ENCODE peak calls at places on chromosomes 1 and 21, in six cellular contexts. One of them, this sample, is unnamed.

GRCh38 chr1:8025671-8026144 is 401 bp downstream of the ERRFI1 start:
- DNase-seq in transverse colon: no peak
- DNase-seq in mesendoderm: no peak
- DNase-seq in pancreas: no peak
- DNase-seq in hepatocyte: no peak
- DNase-seq in HL-60: no peak
- DNase-seq in this sample: no peak

GRCh38 chr1:17438977-17439249 is 564 bp downstream of the RCC2 start:
- DNase-seq in transverse colon: no peak
- DNase-seq in mesendoderm: no peak
- DNase-seq in pancreas: peak; percentile 39
- DNase-seq in hepatocyte: no peak
- DNase-seq in HL-60: no peak
- DNase-seq in this sample: no peak

GRCh38 chr1:226653311-226653921 is 85.7 kb downstream of the ITPKB start:
- DNase-seq in transverse colon: peak; percentile 60
- DNase-seq in mesendoderm: no peak
- DNase-seq in pancreas: no peak
- DNase-seq in hepatocyte: no peak
- DNase-seq in HL-60: no peak
- DNase-seq in this sample: no peak

GRCh38 chr1:14421977-14422609 is 176.4 kb upstream of the KAZN start:
- DNase-seq in transverse colon: no peak
- DNase-seq in mesendoderm: no peak
- DNase-seq in pancreas: no peak
- DNase-seq in hepatocyte: no peak
- DNase-seq in HL-60: peak; percentile 2
- DNase-seq in this sample: no peak

GRCh38 chr1:69671363-69672010 is 103.8 kb downstream of the LRRC7 start:
- DNase-seq in transverse colon: no peak
- DNase-seq in mesendoderm: peak; percentile 13
- DNase-seq in pancreas: no peak
- DNase-seq in hepatocyte: no peak
- DNase-seq in HL-60: no peak
- DNase-seq in this sample: no peak

GRCh38 chr1:204153667-204154066 is 1.8 kb upstream of the ETNK2 start:
- DNase-seq in transverse colon: no peak
- DNase-seq in mesendoderm: no peak
- DNase-seq in pancreas: no peak
- DNase-seq in hepatocyte: no peak
- DNase-seq in HL-60: no peak
- DNase-seq in this sample: no peak

GRCh38 chr1:156490401-156491032 is 10.1 kb downstream of the MEF2D start:
- DNase-seq in transverse colon: peak; percentile 38
- DNase-seq in mesendoderm: peak; percentile 72
- DNase-seq in pancreas: no peak
- DNase-seq in hepatocyte: peak; percentile 45
- DNase-seq in HL-60: no peak
- DNase-seq in this sample: no peak

GRCh38 chr1:242828199-242828598 is 303.7 kb upstream of the PLD5 start:
- DNase-seq in transverse colon: no peak
- DNase-seq in mesendoderm: no peak
- DNase-seq in pancreas: no peak
- DNase-seq in hepatocyte: no peak
- DNase-seq in HL-60: no peak
- DNase-seq in this sample: no peak

GRCh38 chr21:35232545-35233176 is 183.6 kb upstream of the RUNX1 start:
- DNase-seq in transverse colon: no peak
- DNase-seq in mesendoderm: peak; percentile 71
- DNase-seq in pancreas: no peak
- DNase-seq in hepatocyte: peak; percentile 60
- DNase-seq in HL-60: no peak
- DNase-seq in this sample: peak; percentile 88

GRCh38 chr1:10975567-10976326 is 36.7 kb upstream of the TARDBP start:
- DNase-seq in transverse colon: peak; percentile 57
- DNase-seq in mesendoderm: peak; percentile 53
- DNase-seq in pancreas: peak; percentile 59
- DNase-seq in hepatocyte: peak; percentile 79
- DNase-seq in HL-60: no peak
- DNase-seq in this sample: no peak

GRCh38 chr1:153260980-153261792 is 1.7 kb downstream of the LORICRIN start:
- DNase-seq in transverse colon: no peak
- DNase-seq in mesendoderm: peak; percentile 62
- DNase-seq in pancreas: peak; percentile 10
- DNase-seq in hepatocyte: no peak
- DNase-seq in HL-60: no peak
- DNase-seq in this sample: no peak

GRCh38 chr21:46649356-46649755 is 13.9 kb downstream of the PRMT2 start:
- DNase-seq in transverse colon: no peak
- DNase-seq in mesendoderm: no peak
- DNase-seq in pancreas: no peak
- DNase-seq in hepatocyte: no peak
- DNase-seq in HL-60: no peak
- DNase-seq in this sample: no peak

GRCh38 chr1:221344693-221345092 is 397.2 kb downstream of the DUSP10 start:
- DNase-seq in transverse colon: no peak
- DNase-seq in mesendoderm: no peak
- DNase-seq in pancreas: no peak
- DNase-seq in hepatocyte: no peak
- DNase-seq in HL-60: no peak
- DNase-seq in this sample: no peak

GRCh38 chr1:223667484-223668182 is 2.1 kb upstream of the CAPN8 start:
- DNase-seq in transverse colon: no peak
- DNase-seq in mesendoderm: no peak
- DNase-seq in pancreas: no peak
- DNase-seq in hepatocyte: no peak
- DNase-seq in HL-60: no peak
- DNase-seq in this sample: no peak

GRCh38 chr1:203649551-203650011 is 22.9 kb downstream of the ATP2B4 start:
- DNase-seq in transverse colon: no peak
- DNase-seq in mesendoderm: no peak
- DNase-seq in pancreas: no peak
- DNase-seq in hepatocyte: no peak
- DNase-seq in HL-60: no peak
- DNase-seq in this sample: no peak

GRCh38 chr1:14835725-14836124 is 237.2 kb downstream of the KAZN start:
- DNase-seq in transverse colon: no peak
- DNase-seq in mesendoderm: no peak
- DNase-seq in pancreas: no peak
- DNase-seq in hepatocyte: no peak
- DNase-seq in HL-60: no peak
- DNase-seq in this sample: no peak

GRCh38 chr1:25617626-25618432 is 1.2 kb downstream of the MAN1C1 start:
- DNase-seq in transverse colon: no peak
- DNase-seq in mesendoderm: peak; percentile 42
- DNase-seq in pancreas: no peak
- DNase-seq in hepatocyte: peak; percentile 29
- DNase-seq in HL-60: peak; percentile 52
- DNase-seq in this sample: peak; percentile 38

GRCh38 chr1:207284209-207284892 is 37.1 kb upstream of the CD55 start:
- DNase-seq in transverse colon: no peak
- DNase-seq in mesendoderm: no peak
- DNase-seq in pancreas: no peak
- DNase-seq in hepatocyte: peak; percentile 17
- DNase-seq in HL-60: no peak
- DNase-seq in this sample: no peak

GRCh38 chr1:16120411-16120810 is 35.5 kb downstream of the EPHA2 start:
- DNase-seq in transverse colon: no peak
- DNase-seq in mesendoderm: peak; percentile 76
- DNase-seq in pancreas: no peak
- DNase-seq in hepatocyte: no peak
- DNase-seq in HL-60: no peak
- DNase-seq in this sample: peak; percentile 20

GRCh38 chr1:221069178-221069903 is 190.1 kb downstream of the HLX start:
- DNase-seq in transverse colon: no peak
- DNase-seq in mesendoderm: peak; percentile 15
- DNase-seq in pancreas: no peak
- DNase-seq in hepatocyte: no peak
- DNase-seq in HL-60: peak; percentile 59
- DNase-seq in this sample: no peak

GRCh38 chr1:155126494-155127104 is 1.1 kb upstream of the EFNA1 start:
- DNase-seq in transverse colon: peak; percentile 56
- DNase-seq in mesendoderm: peak; percentile 82
- DNase-seq in pancreas: peak; percentile 62
- DNase-seq in hepatocyte: peak; percentile 86
- DNase-seq in HL-60: peak; percentile 15
- DNase-seq in this sample: no peak

GRCh38 chr21:25375675-25376074 is 231.6 kb downstream of the MRPL39 start:
- DNase-seq in transverse colon: no peak
- DNase-seq in mesendoderm: no peak
- DNase-seq in pancreas: no peak
- DNase-seq in hepatocyte: no peak
- DNase-seq in HL-60: no peak
- DNase-seq in this sample: no peak

GRCh38 chr21:46318464-46318845 is 5.2 kb downstream of the C21orf58 start:
- DNase-seq in transverse colon: no peak
- DNase-seq in mesendoderm: no peak
- DNase-seq in pancreas: no peak
- DNase-seq in hepatocyte: no peak
- DNase-seq in HL-60: no peak
- DNase-seq in this sample: no peak

GRCh38 chr21:38159355-38159754 is 97.4 kb upstream of the KCNJ15 start:
- DNase-seq in transverse colon: peak; percentile 58
- DNase-seq in mesendoderm: peak; percentile 87
- DNase-seq in pancreas: peak; percentile 71
- DNase-seq in hepatocyte: peak; percentile 78
- DNase-seq in HL-60: peak; percentile 74
- DNase-seq in this sample: peak; percentile 73

GRCh38 chr1:156815851-156816536 is 654 bp downstream of the SH2D2A start:
- DNase-seq in transverse colon: no peak
- DNase-seq in mesendoderm: no peak
- DNase-seq in pancreas: no peak
- DNase-seq in hepatocyte: no peak
- DNase-seq in HL-60: no peak
- DNase-seq in this sample: no peak

GRCh38 chr1:207857447-207857846 is 53.5 kb downstream of the CD34 start:
- DNase-seq in transverse colon: no peak
- DNase-seq in mesendoderm: no peak
- DNase-seq in pancreas: no peak
- DNase-seq in hepatocyte: no peak
- DNase-seq in HL-60: no peak
- DNase-seq in this sample: no peak

GRCh38 chr1:39653546-39654031 is 14.1 kb upstream of the HEYL start:
- DNase-seq in transverse colon: peak; percentile 78
- DNase-seq in mesendoderm: peak; percentile 87
- DNase-seq in pancreas: peak; percentile 78
- DNase-seq in hepatocyte: peak; percentile 90
- DNase-seq in HL-60: peak; percentile 63
- DNase-seq in this sample: peak; percentile 88

GRCh38 chr1:186904361-186904760 is 75.6 kb downstream of the PLA2G4A start:
- DNase-seq in transverse colon: no peak
- DNase-seq in mesendoderm: no peak
- DNase-seq in pancreas: no peak
- DNase-seq in hepatocyte: no peak
- DNase-seq in HL-60: peak; percentile 50
- DNase-seq in this sample: peak; percentile 10

GRCh38 chr1:21439721-21440629 is at the start of gene NBPF3:
- DNase-seq in transverse colon: peak; percentile 91
- DNase-seq in mesendoderm: peak; percentile 94
- DNase-seq in pancreas: peak; percentile 91
- DNase-seq in hepatocyte: peak; percentile 97
- DNase-seq in HL-60: peak; percentile 82
- DNase-seq in this sample: peak; percentile 94

GRCh38 chr1:4697801-4698200 is 43.4 kb downstream of the AJAP1 start:
- DNase-seq in transverse colon: no peak
- DNase-seq in mesendoderm: no peak
- DNase-seq in pancreas: no peak
- DNase-seq in hepatocyte: no peak
- DNase-seq in HL-60: no peak
- DNase-seq in this sample: no peak

GRCh38 chr1:210758261-210758660 is 375.7 kb downstream of the KCNH1 start:
- DNase-seq in transverse colon: no peak
- DNase-seq in mesendoderm: no peak
- DNase-seq in pancreas: no peak
- DNase-seq in hepatocyte: no peak
- DNase-seq in HL-60: no peak
- DNase-seq in this sample: no peak

GRCh38 chr21:40052276-40052675 is 185.0 kb downstream of the PCP4 start:
- DNase-seq in transverse colon: no peak
- DNase-seq in mesendoderm: no peak
- DNase-seq in pancreas: no peak
- DNase-seq in hepatocyte: no peak
- DNase-seq in HL-60: no peak
- DNase-seq in this sample: no peak

GRCh38 chr1:239434181-239434580 is 47.8 kb downstream of the CHRM3 start:
- DNase-seq in transverse colon: no peak
- DNase-seq in mesendoderm: no peak
- DNase-seq in pancreas: no peak
- DNase-seq in hepatocyte: no peak
- DNase-seq in HL-60: no peak
- DNase-seq in this sample: no peak

GRCh38 chr1:229436178-229436577 is 2.3 kb upstream of the ACTA1 start:
- DNase-seq in transverse colon: no peak
- DNase-seq in mesendoderm: no peak
- DNase-seq in pancreas: no peak
- DNase-seq in hepatocyte: no peak
- DNase-seq in HL-60: no peak
- DNase-seq in this sample: no peak

GRCh38 chr1:11311816-11312755 is 39.1 kb downstream of the UBIAD1 start:
- DNase-seq in transverse colon: no peak
- DNase-seq in mesendoderm: peak; percentile 75
- DNase-seq in pancreas: no peak
- DNase-seq in hepatocyte: no peak
- DNase-seq in HL-60: no peak
- DNase-seq in this sample: no peak

GRCh38 chr21:44010429-44010828 is 1.7 kb upstream of the TRAPPC10 start:
- DNase-seq in transverse colon: no peak
- DNase-seq in mesendoderm: peak; percentile 58
- DNase-seq in pancreas: no peak
- DNase-seq in hepatocyte: no peak
- DNase-seq in HL-60: peak; percentile 78
- DNase-seq in this sample: no peak
- H3K27me3 ChIP-seq in transverse colon: no peaks in the 10 kb centered on the region
- H3K27me3 ChIP-seq in mesendoderm: no peaks in the 10 kb centered on the region
- H3K27me3 ChIP-seq in pancreas: no peaks in the 10 kb centered on the region
- H3K27me3 ChIP-seq in hepatocyte: no peaks in the 10 kb centered on the region
- H3K27me3 ChIP-seq in HL-60: no peaks in the 10 kb centered on the region
- H3K27me3 ChIP-seq in this sample: no peaks in the 10 kb centered on the region

GRCh38 chr1:30051777-30052176 is 671.6 kb downstream of the MATN1 start:
- DNase-seq in transverse colon: no peak
- DNase-seq in mesendoderm: no peak
- DNase-seq in pancreas: no peak
- DNase-seq in hepatocyte: no peak
- DNase-seq in HL-60: no peak
- DNase-seq in this sample: no peak
- H3K27me3 ChIP-seq in transverse colon: peaks cover 41% of the 10 kb centered on the region
- H3K27me3 ChIP-seq in mesendoderm: no peaks in the 10 kb centered on the region
- H3K27me3 ChIP-seq in pancreas: no peaks in the 10 kb centered on the region
- H3K27me3 ChIP-seq in hepatocyte: peaks cover 26% of the 10 kb centered on the region
- H3K27me3 ChIP-seq in HL-60: no peaks in the 10 kb centered on the region
- H3K27me3 ChIP-seq in this sample: no peaks in the 10 kb centered on the region

GRCh38 chr1:98454666-98455065 is 206.9 kb upstream of the SNX7 start:
- DNase-seq in transverse colon: no peak
- DNase-seq in mesendoderm: no peak
- DNase-seq in pancreas: no peak
- DNase-seq in hepatocyte: no peak
- DNase-seq in HL-60: no peak
- DNase-seq in this sample: no peak
- H3K27me3 ChIP-seq in transverse colon: no peaks in the 10 kb centered on the region
- H3K27me3 ChIP-seq in mesendoderm: no peaks in the 10 kb centered on the region
- H3K27me3 ChIP-seq in pancreas: no peaks in the 10 kb centered on the region
- H3K27me3 ChIP-seq in hepatocyte: no peaks in the 10 kb centered on the region
- H3K27me3 ChIP-seq in HL-60: no peaks in the 10 kb centered on the region
- H3K27me3 ChIP-seq in this sample: no peaks in the 10 kb centered on the region

GRCh38 chr1:112716133-112716720 is 1.1 kb upstream of the PPM1J start:
- DNase-seq in transverse colon: peak; percentile 91
- DNase-seq in mesendoderm: peak; percentile 97
- DNase-seq in pancreas: peak; percentile 90
- DNase-seq in hepatocyte: peak; percentile 95
- DNase-seq in HL-60: peak; percentile 81
- DNase-seq in this sample: peak; percentile 87
- H3K27me3 ChIP-seq in transverse colon: no peaks in the 10 kb centered on the region
- H3K27me3 ChIP-seq in mesendoderm: no peaks in the 10 kb centered on the region
- H3K27me3 ChIP-seq in pancreas: no peaks in the 10 kb centered on the region
- H3K27me3 ChIP-seq in hepatocyte: no peaks in the 10 kb centered on the region
- H3K27me3 ChIP-seq in HL-60: peaks cover 20% of the 10 kb centered on the region
- H3K27me3 ChIP-seq in this sample: no peaks in the 10 kb centered on the region